ENCODE peak calls at places on chromosomes 7 and 10, in ten cellular contexts. D is transverse colon, X is HepG2, Q is spleen, V is stomach, H is IMR-90, R is A549, Z is tibial nerve, C is ovary, S is right lobe of liver. E is an unnamed sample. For H3K4me1, the result is how much of the 10 kb centered on the place peaks cover.

GRCh38 chr10:121764241-121764942 is 163.4 kb downstream of the ATE1 start:
- DNase-seq in S (no peak), R (no peak), D (no peak), V (no peak), H (no peak), Q (no peak), Z (no peak), X (no peak), C (no peak), E (no peak)

GRCh38 chr7:140675726-140676125 is 3.0 kb downstream of the ADCK2 start:
- DNase-seq in D (no peak), Q (peak), Z (no peak), R (no peak), H (no peak), X (no peak), V (no peak), S (no peak), C (no peak), E (no peak)

GRCh38 chr10:91907914-91908357 is 1.4 kb downstream of the FGFBP3 start:
- DNase-seq in H (no peak), C (no peak), Q (no peak), V (no peak), S (no peak), D (no peak), Z (no peak), R (peak), X (no peak), E (no peak)

GRCh38 chr10:91887075-91887899 is 22.0 kb downstream of the FGFBP3 start:
- DNase-seq in R (peak), X (peak), C (peak), D (peak), H (no peak), S (no peak), V (no peak), Q (peak), Z (no peak), E (peak)

GRCh38 chr10:5971315-5971832 is 6.0 kb downstream of the IL15RA start:
- DNase-seq in Z (no peak), Q (no peak), V (peak), X (no peak), S (peak), H (no peak), R (no peak), C (no peak), D (peak), E (no peak)

GRCh38 chr10:22372922-22373321 is 27.6 kb downstream of the SPAG6 start:
- DNase-seq in C (no peak), X (no peak), H (no peak), D (no peak), V (no peak), S (no peak), Z (no peak), R (no peak), Q (no peak), E (peak)

GRCh38 chr10:77782328-77783061 is 144.1 kb downstream of the DLG5 start:
- DNase-seq in Z (no peak), Q (no peak), R (no peak), V (no peak), S (no peak), X (no peak), D (no peak), H (no peak), C (no peak), E (no peak)

GRCh38 chr7:73725703-73726466 is 6.4 kb upstream of the STX1A start:
- DNase-seq in H (peak), R (no peak), Q (peak), Z (peak), X (peak), S (peak), C (peak), D (peak), V (peak), E (peak)

GRCh38 chr10:69800109-69800508 is 1.6 kb upstream of the COL13A1 start:
- DNase-seq in S (no peak), D (peak), X (peak), V (peak), R (peak), C (no peak), Q (no peak), Z (no peak), H (peak), E (peak)

GRCh38 chr7:139321071-139321745 is 19.9 kb upstream of the FMC1 start:
- DNase-seq in C (no peak), H (peak), S (no peak), Q (no peak), D (no peak), V (no peak), Z (no peak), R (no peak), X (peak), E (no peak)

GRCh38 chr10:71287456-71287855 is 31.6 kb upstream of the SLC29A3 start:
- DNase-seq in R (no peak), H (no peak), S (no peak), D (no peak), Z (no peak), X (no peak), V (no peak), C (no peak), Q (no peak), E (no peak)

GRCh38 chr7:105935250-105935649 is 27.8 kb upstream of the CDHR3 start:
- DNase-seq in X (no peak), C (no peak), H (no peak), Q (no peak), S (no peak), R (no peak), D (no peak), Z (no peak), V (peak), E (no peak)
- TF ChIP-seq POLR2A in X (no peak), C (no peak), H (no peak), Q (no peak), S (no peak), R (no peak), D (no peak), Z (no peak), V (no peak), E (no peak)

GRCh38 chr10:7260412-7260900 is 150.4 kb downstream of the SFMBT2 start:
- DNase-seq in V (no peak), C (no peak), X (peak), Z (no peak), S (no peak), R (peak), D (peak), H (peak), Q (no peak), E (no peak)
- H3K4me1 ChIP-seq in V (under half), C (under half), X (under half), Z (under half), S (under half), R (half or more), D (under half), H (under half), Q (under half), E (under half)

GRCh38 chr7:26440253-26440992 is 148.8 kb downstream of the SNX10 start:
- DNase-seq in R (no peak), Q (no peak), H (no peak), V (no peak), S (no peak), X (no peak), D (no peak), Z (no peak), C (no peak), E (no peak)
- TF ChIP-seq POLR2A in R (no peak), Q (no peak), H (no peak), V (no peak), S (no peak), X (no peak), D (no peak), Z (no peak), C (no peak), E (no peak)

DNA sequence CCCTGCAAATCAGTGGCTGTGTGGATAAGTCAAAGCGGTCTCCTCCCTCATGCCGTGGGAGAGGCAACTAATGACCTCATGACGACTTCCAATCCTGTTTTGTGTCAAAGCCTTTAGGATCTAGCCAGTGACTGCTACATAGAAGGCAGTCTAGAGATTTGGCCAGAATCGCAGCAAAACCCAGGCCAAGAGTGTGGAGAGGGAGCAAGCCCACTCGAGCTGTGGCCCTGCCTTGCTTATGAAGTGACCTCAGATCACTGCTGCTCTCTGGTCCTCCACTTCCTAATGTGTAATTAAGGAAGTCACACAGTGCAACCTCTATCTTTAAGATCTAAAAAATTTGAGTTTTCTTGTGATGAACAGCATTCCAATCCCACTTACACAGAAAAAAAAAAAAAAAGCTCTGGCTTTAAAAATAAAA is 296.7 kb upstream of the KLF6 start:
- DNase-seq in S (no peak), X (no peak), V (no peak), Q (no peak), R (no peak), D (no peak), C (peak), Z (no peak), H (no peak), E (peak)
- H3K4me1 ChIP-seq in S (under half), X (under half), V (under half), Q (under half), R (under half), D (under half), C (under half), Z (under half), H (under half), E (under half)

DNA sequence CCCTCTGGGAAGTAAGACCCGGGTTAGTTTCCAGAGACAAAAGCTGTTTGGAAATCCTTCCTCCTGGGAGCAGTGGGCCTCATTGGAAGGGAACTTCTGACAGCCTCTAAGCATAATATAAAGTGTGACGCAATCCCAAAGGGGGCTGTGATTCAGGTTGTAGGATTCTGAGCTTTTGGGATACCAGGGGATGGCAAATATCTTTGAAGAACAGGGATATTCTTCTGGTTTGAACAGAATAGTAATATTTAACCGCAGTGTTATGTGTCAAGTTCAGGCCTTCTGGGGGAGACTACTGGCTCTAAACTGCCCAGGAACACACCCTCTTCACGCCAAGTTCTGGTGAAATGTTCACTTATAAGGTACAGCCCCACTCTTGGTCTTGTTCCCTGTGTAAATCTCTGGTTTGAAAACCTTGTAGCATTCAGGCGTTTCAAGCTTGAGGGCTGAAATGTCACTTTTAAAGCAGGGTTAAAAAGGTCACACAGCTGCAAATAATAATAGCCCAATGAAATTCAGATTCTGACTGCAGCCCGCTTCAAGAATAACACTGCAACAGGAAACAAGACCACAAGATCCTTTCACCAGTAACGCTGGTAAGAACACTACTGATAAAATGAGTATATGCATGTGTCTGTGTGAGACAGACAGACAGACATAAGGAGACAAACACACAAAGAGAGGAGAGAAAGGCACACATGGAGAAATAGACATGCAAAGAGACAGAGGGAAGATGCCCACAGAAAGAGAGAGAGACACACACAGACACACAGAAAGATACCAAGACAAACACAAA is 69.0 kb downstream of the CREB5 start:
- DNase-seq in V (no peak), D (no peak), H (peak), C (no peak), X (no peak), S (no peak), Q (no peak), Z (no peak), R (no peak), E (no peak)
- TF ChIP-seq POLR2A in V (no peak), D (no peak), H (no peak), C (no peak), X (no peak), S (no peak), Q (no peak), Z (no peak), R (no peak), E (no peak)